ENCODE peak calls at places on chromosome 5, in ten cellular contexts. Y, M, K, U, L, W, S, D, F and O are unnamed samples.
A peak's percentile ranks its signal among the peaks of the same experiment; 100 is the strongest.

GRCh38 chr5:119340597-119341218 is 15.1 kb upstream of the TNFAIP8 start:
- DNase-seq in U (no peak), S (no peak), Y (peak; percentile 70), L (peak; percentile 51), D (no peak), M (no peak), K (no peak), F (no peak), W (no peak), O (no peak)

GRCh38 chr5:53825016-53825415 is 264.6 kb downstream of the NDUFS4 start:
- DNase-seq in Y (no peak), S (no peak), W (no peak), M (no peak), K (no peak), D (no peak), L (no peak), F (no peak), U (no peak), O (no peak)

GRCh38 chr5:172150514-172151425 is 37.3 kb downstream of the STK10 start:
- DNase-seq in M (no peak), S (peak; percentile 89), Y (peak; percentile 52), F (no peak), K (no peak), W (peak; percentile 44), U (peak; percentile 81), D (peak; percentile 79), L (peak; percentile 54), O (no peak)

GRCh38 chr5:107476783-107477182 is 194.0 kb downstream of the EFNA5 start:
- DNase-seq in K (no peak), S (peak; percentile 62), W (no peak), F (no peak), U (no peak), Y (peak; percentile 21), L (no peak), M (no peak), D (no peak), O (no peak)

GRCh38 chr5:147876626-147877025 is 1.9 kb upstream of the SCGB3A2 start:
- DNase-seq in L (no peak), W (no peak), U (no peak), F (no peak), Y (no peak), S (no peak), K (no peak), D (no peak), M (no peak), O (no peak)

GRCh38 chr5:136032564-136032963 is 3.8 kb downstream of the TGFBI start:
- DNase-seq in U (no peak), Y (no peak), K (no peak), S (no peak), F (peak; percentile 64), M (no peak), D (peak; percentile 66), L (no peak), W (peak; percentile 72), O (no peak)

GRCh38 chr5:144857454-144857853 is 686.8 kb downstream of the KCTD16 start:
- DNase-seq in D (no peak), Y (no peak), L (no peak), M (no peak), W (no peak), F (no peak), S (no peak), U (no peak), K (no peak), O (no peak)

GRCh38 chr5:80372780-80373179 is 35.1 kb upstream of the ZFYVE16 start:
- DNase-seq in M (no peak), U (no peak), S (no peak), L (no peak), W (no peak), F (no peak), D (no peak), K (no peak), Y (no peak), O (no peak)

GRCh38 chr5:139664273-139664693 is 16.1 kb downstream of the CXXC5 start:
- DNase-seq in K (no peak), S (peak; percentile 90), M (no peak), W (no peak), L (no peak), F (no peak), Y (no peak), D (peak; percentile 82), U (no peak), O (no peak)

GRCh38 chr5:155983954-155984353 is 343.0 kb upstream of the SGCD start:
- DNase-seq in K (no peak), L (no peak), Y (no peak), F (no peak), D (no peak), U (no peak), M (no peak), S (no peak), W (no peak), O (no peak)

GRCh38 chr5:111781200-111781599 is 24.2 kb upstream of the NREP start:
- DNase-seq in U (no peak), L (no peak), W (peak; percentile 61), S (peak; percentile 67), D (peak; percentile 77), F (no peak), Y (peak; percentile 13), K (no peak), M (no peak), O (no peak)

GRCh38 chr5:108421713-108422112 is 39.8 kb upstream of the FBXL17 start:
- DNase-seq in K (no peak), F (no peak), L (no peak), W (no peak), U (no peak), Y (no peak), D (no peak), S (no peak), M (no peak), O (no peak)

GRCh38 chr5:171840701-171841522 is 55.3 kb downstream of the SMIM23 start:
- DNase-seq in F (no peak), D (no peak), S (peak; percentile 44), U (no peak), Y (no peak), M (no peak), W (no peak), L (peak; percentile 45), K (no peak), O (no peak)

GRCh38 chr5:159175547-159175946 is 33.8 kb downstream of the RNF145 start:
- DNase-seq in S (no peak), L (no peak), F (no peak), M (no peak), D (no peak), W (no peak), Y (no peak), K (no peak), U (no peak), O (no peak)

GRCh38 chr5:37554403-37554739 is 175.3 kb downstream of the WDR70 start:
- DNase-seq in D (no peak), K (no peak), S (no peak), U (no peak), W (no peak), F (no peak), M (no peak), L (no peak), Y (no peak), O (no peak)

DNA sequence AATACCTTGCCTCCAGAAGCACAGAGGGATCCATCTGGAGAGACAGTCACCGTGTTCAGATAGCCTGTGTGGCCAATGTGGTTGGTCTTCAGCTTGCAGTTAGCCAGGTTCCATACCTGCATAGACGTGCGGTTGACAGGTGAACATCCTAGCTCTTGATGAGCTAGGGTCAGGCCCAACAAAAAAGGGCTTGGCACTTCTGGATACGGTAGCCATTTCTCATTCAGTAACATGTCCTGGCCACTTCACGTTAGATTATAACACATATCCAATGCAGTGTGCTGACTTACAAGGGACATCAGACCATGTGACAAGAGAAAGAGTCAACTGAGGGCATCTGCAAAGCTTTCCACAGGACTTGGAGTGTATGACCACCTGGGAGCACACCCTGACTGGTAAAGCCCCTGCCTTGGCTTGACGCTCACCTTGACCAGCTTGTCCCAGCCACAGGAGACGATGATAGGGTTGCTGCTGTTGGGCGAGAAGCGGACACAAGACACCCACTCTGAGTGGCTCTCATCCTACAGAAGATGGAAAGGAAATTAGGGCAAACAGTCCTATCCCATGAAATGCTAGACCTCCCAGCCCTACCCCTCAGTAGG is 4.5 kb downstream of the RACK1 start:
- DNase-seq in K (no peak), U (no peak), F (no peak), D (peak; percentile 57), Y (no peak), M (no peak), S (no peak), L (no peak), W (no peak), O (no peak)
- H3K36me3 ChIP-seq in K (peaks cover 69% of the 10 kb centered on the region), U (peaks cover 79% of the 10 kb centered on the region), F (peaks cover 24% of the 10 kb centered on the region), D (peaks cover 73% of the 10 kb centered on the region), Y (peaks cover 64% of the 10 kb centered on the region), M (peaks cover 78% of the 10 kb centered on the region), S (peaks cover 80% of the 10 kb centered on the region), L (peaks cover 91% of the 10 kb centered on the region), W (peaks cover 29% of the 10 kb centered on the region), O (no peaks in the 10 kb centered on the region)

DNA sequence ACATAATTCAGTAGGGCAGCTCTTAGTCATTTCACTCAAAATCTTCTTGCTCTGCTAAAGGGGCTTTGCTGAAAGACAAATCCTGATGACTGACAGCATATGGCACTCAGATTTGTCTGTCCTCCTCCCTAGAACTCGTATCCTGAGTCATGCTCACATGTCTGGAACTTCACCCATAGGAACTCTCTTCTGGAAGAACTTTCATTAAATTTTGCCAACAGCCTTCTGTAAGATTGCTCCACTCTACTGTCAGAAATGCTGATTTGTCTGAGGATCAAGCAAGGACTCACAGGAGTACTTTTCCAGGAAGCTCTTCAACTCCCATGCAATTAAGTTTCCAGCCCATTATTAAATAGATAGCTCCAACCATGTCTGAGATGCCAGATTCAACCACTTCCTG is 59.8 kb upstream of the SNX2 start:
- DNase-seq in D (no peak), L (no peak), Y (no peak), F (no peak), K (no peak), U (no peak), S (no peak), M (no peak), W (no peak), O (no peak)
- TF ChIP-seq EP300 in D (no peak), L (no peak), Y (no peak), F (no peak), K (no peak), U (no peak), S (no peak), M (no peak), W (no peak), O (no peak)

GRCh38 chr5:146474040-146474439 is 26.9 kb downstream of the TCERG1 start:
- DNase-seq in L (no peak), M (no peak), K (no peak), F (no peak), W (no peak), S (no peak), U (no peak), D (no peak), Y (no peak), O (no peak)
- H3K36me3 ChIP-seq in L (peaks cover 95% of the 10 kb centered on the region), M (peaks cover 91% of the 10 kb centered on the region), K (peaks cover 34% of the 10 kb centered on the region), F (peaks cover 19% of the 10 kb centered on the region), W (no peaks in the 10 kb centered on the region), S (peaks cover 47% of the 10 kb centered on the region), U (peaks cover 68% of the 10 kb centered on the region), D (peaks cover 25% of the 10 kb centered on the region), Y (peaks cover 51% of the 10 kb centered on the region), O (no peaks in the 10 kb centered on the region)

DNA sequence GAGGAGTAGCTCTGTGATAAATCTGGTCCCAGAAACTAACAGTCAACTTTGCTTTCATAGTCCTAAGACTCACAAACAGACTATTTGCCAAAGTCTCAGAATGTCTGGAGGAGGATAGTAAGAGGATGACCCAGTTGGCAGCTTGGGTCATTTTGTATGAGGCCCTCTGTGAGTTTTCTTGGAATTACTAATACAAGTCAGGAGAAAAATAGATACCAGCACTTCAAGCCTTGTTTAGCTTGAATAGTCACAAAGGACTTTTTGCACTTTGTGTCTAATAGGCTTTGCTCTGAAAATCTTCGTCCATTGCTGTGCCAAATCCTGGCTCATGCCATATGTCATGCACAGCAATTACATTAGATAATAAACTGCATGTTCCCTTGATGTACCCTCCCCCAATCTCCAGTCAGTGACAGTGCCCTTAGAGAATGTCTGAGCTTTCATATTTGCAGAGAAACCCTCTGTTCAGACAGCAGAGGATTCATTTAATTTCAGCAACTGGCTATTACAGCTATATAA is 612.8 kb downstream of the CSNK1G3 start:
- DNase-seq in W (no peak), D (no peak), Y (no peak), M (no peak), L (no peak), K (no peak), U (no peak), F (no peak), S (no peak), O (no peak)
- TF ChIP-seq EP300 in W (no peak), D (no peak), Y (no peak), M (peak; percentile 64), L (no peak), K (no peak), U (no peak), F (no peak), S (no peak), O (no peak)